ENCODE peak calls at places on chromosomes 13 and 19, in four cellular contexts. J is activated CD4-positive, alpha-beta T cell treated with anti-CD3 and anti-CD28 coated beads, Interleukin-2, amount 50 U/mL, for 1 hour; B is bronchial epithelial cell; A is T-helper 2 cell. C is an unnamed sample.

GRCh38 chr13:70188567-70188966 is 80.3 kb upstream of the KLHL1 start:
- DNase-seq in J (no peak), B (peak; percentile 12), A (no peak), C (no peak)

GRCh38 chr19:18220632-18221275 is 5.5 kb downstream of the PDE4C start:
- DNase-seq in J (no peak), B (no peak), A (no peak), C (no peak)

GRCh38 chr13:107124129-107124718 is 556.3 kb upstream of the ARGLU1 start:
- DNase-seq in J (no peak), B (peak; percentile 17), A (no peak), C (no peak)

GRCh38 chr13:78022164-78022877 is 103.7 kb upstream of the EDNRB start:
- DNase-seq in J (peak; percentile 1), B (peak; percentile 87), A (no peak), C (peak; percentile 3)

GRCh38 chr13:94249512-94249911 is 230.0 kb downstream of the DCT start:
- DNase-seq in J (no peak), B (no peak), A (no peak), C (no peak)

GRCh38 chr13:99418663-99419140 is 82.6 kb upstream of the TM9SF2 start:
- DNase-seq in J (no peak), B (no peak), A (no peak), C (no peak)

GRCh38 chr19:43524922-43525835 is 1.8 kb downstream of the ETHE1 start:
- DNase-seq in J (no peak), B (peak; percentile 77), A (no peak), C (no peak)

GRCh38 chr19:40534148-40534547 is 42.5 kb upstream of the SHKBP1 start:
- DNase-seq in J (no peak), B (no peak), A (no peak), C (no peak)

GRCh38 chr19:4184718-4185352 is 2.3 kb downstream of the ANKRD24 start:
- DNase-seq in J (no peak), B (no peak), A (no peak), C (no peak)

GRCh38 chr19:56091066-56091490 is 30.0 kb downstream of the ZNF787 start:
- DNase-seq in J (no peak), B (peak; percentile 90), A (no peak), C (no peak)

GRCh38 chr13:49693191-49693733 is 2.0 kb upstream of the EBPL start:
- DNase-seq in J (no peak), B (peak; percentile 47), A (no peak), C (no peak)

GRCh38 chr13:63190219-63190618 is 1774.6 kb upstream of the PCDH20 start:
- DNase-seq in J (no peak), B (no peak), A (no peak), C (no peak)

GRCh38 chr13:75931116-75931515 is 295.0 kb downstream of the LMO7 start:
- DNase-seq in J (no peak), B (no peak), A (no peak), C (no peak)

GRCh38 chr13:47134939-47135489 is 238.2 kb upstream of the HTR2A start:
- DNase-seq in J (no peak), B (no peak), A (no peak), C (no peak)

GRCh38 chr19:39166571-39167391 is 30.0 kb upstream of the NCCRP1 start:
- DNase-seq in J (no peak), B (peak; percentile 49), A (no peak), C (no peak)

GRCh38 chr19:41535029-41535622 is 40.8 kb upstream of the CEACAM21 start:
- DNase-seq in J (no peak), B (peak; percentile 5), A (no peak), C (no peak)

GRCh38 chr13:47148543-47148942 is 251.7 kb upstream of the HTR2A start:
- DNase-seq in J (no peak), B (peak; percentile 21), A (no peak), C (no peak)

GRCh38 chr19:14561832-14562351 is 10.0 kb downstream of the NDUFB7 start:
- DNase-seq in J (no peak), B (peak; percentile 58), A (no peak), C (no peak)

GRCh38 chr19:10568444-10568825 is 344 bp downstream of the CDKN2D start:
- DNase-seq in J (peak; percentile 58), B (peak; percentile 33), A (no peak), C (no peak)

GRCh38 chr19:37987356-37988332 is 80.6 kb downstream of the SIPA1L3 start:
- DNase-seq in J (no peak), B (no peak), A (no peak), C (no peak)

GRCh38 chr13:103976371-103976770 is 910.2 kb upstream of the SLC10A2 start:
- DNase-seq in J (no peak), B (no peak), A (no peak), C (no peak)

GRCh38 chr19:2949939-2950285 is 5.1 kb upstream of the ZNF77 start:
- DNase-seq in J (no peak), B (peak; percentile 21), A (no peak), C (no peak)

GRCh38 chr13:51944428-51944827 is 66.8 kb downstream of the ATP7B start:
- DNase-seq in J (no peak), B (no peak), A (no peak), C (no peak)

GRCh38 chr19:16351133-16351809 is 26.6 kb downstream of the KLF2 start:
- DNase-seq in J (no peak), B (peak; percentile 8), A (no peak), C (no peak)

GRCh38 chr13:112248406-112248760 is 127.8 kb upstream of the SPACA7 start:
- DNase-seq in J (no peak), B (no peak), A (no peak), C (no peak)

GRCh38 chr19:8135946-8136618 is 13.3 kb downstream of the FBN3 start:
- DNase-seq in J (no peak), B (no peak), A (no peak), C (no peak)

GRCh38 chr13:110683203-110683883 is 22.6 kb downstream of the CARS2 start:
- DNase-seq in J (no peak), B (peak; percentile 24), A (no peak), C (no peak)

GRCh38 chr13:110726726-110727125 is 13.2 kb downstream of the ING1 start:
- DNase-seq in J (peak; percentile 29), B (no peak), A (no peak), C (no peak)

GRCh38 chr13:83955011-83955410 is 72.7 kb upstream of the SLITRK1 start:
- DNase-seq in J (no peak), B (peak; percentile 60), A (no peak), C (no peak)

GRCh38 chr19:42229855-42230331 is 9.8 kb downstream of the ZNF526 start:
- DNase-seq in J (no peak), B (no peak), A (no peak), C (no peak)